ENCODE peak calls at places on chromosomes 6 and 20, in nine cellular contexts. One of them, this sample, is unnamed.

GRCh38 chr20:50980851-50981713 is 22.5 kb downstream of the MOCS3 start:
- DNase-seq in neural progenitor cell: peak; percentile 90
- DNase-seq in GM23338: peak; percentile 89
- DNase-seq in MM.1S: peak; percentile 56
- DNase-seq in PC-3: peak; percentile 94
- DNase-seq in GM23248: peak; percentile 87
- DNase-seq in HCT116: peak; percentile 41
- DNase-seq in SK-N-SH: peak; percentile 83
- DNase-seq in hepatocyte: peak; percentile 89
- DNase-seq in this sample: peak; percentile 78

GRCh38 chr6:151847064-151847463 is 39.6 kb downstream of the ESR1 start:
- DNase-seq in neural progenitor cell: peak; percentile 66
- DNase-seq in GM23338: peak; percentile 75
- DNase-seq in MM.1S: peak; percentile 31
- DNase-seq in PC-3: peak; percentile 60
- DNase-seq in GM23248: peak; percentile 63
- DNase-seq in HCT116: no peak
- DNase-seq in SK-N-SH: no peak
- DNase-seq in hepatocyte: peak; percentile 65
- DNase-seq in this sample: peak; percentile 24

GRCh38 chr20:4898282-4898681 is 103.0 kb downstream of the SLC23A2 start:
- DNase-seq in neural progenitor cell: no peak
- DNase-seq in GM23338: no peak
- DNase-seq in MM.1S: no peak
- DNase-seq in PC-3: peak; percentile 99
- DNase-seq in GM23248: peak; percentile 95
- DNase-seq in HCT116: peak; percentile 26
- DNase-seq in SK-N-SH: no peak
- DNase-seq in hepatocyte: peak; percentile 75
- DNase-seq in this sample: no peak

GRCh38 chr6:112037783-112038216 is 16.1 kb upstream of the CCN6 start:
- DNase-seq in neural progenitor cell: no peak
- DNase-seq in GM23338: no peak
- DNase-seq in MM.1S: no peak
- DNase-seq in PC-3: peak; percentile 83
- DNase-seq in GM23248: peak; percentile 99
- DNase-seq in HCT116: no peak
- DNase-seq in SK-N-SH: no peak
- DNase-seq in hepatocyte: peak; percentile 30
- DNase-seq in this sample: no peak

GRCh38 chr6:137967689-137968467 is 100.8 kb downstream of the TNFAIP3 start:
- DNase-seq in neural progenitor cell: no peak
- DNase-seq in GM23338: no peak
- DNase-seq in MM.1S: peak; percentile 1
- DNase-seq in PC-3: no peak
- DNase-seq in GM23248: peak; percentile 55
- DNase-seq in HCT116: no peak
- DNase-seq in SK-N-SH: no peak
- DNase-seq in hepatocyte: no peak
- DNase-seq in this sample: no peak

GRCh38 chr6:45687570-45687969 is 309.8 kb upstream of the SUPT3H start:
- DNase-seq in neural progenitor cell: no peak
- DNase-seq in GM23338: no peak
- DNase-seq in MM.1S: no peak
- DNase-seq in PC-3: no peak
- DNase-seq in GM23248: no peak
- DNase-seq in HCT116: no peak
- DNase-seq in SK-N-SH: no peak
- DNase-seq in hepatocyte: no peak
- DNase-seq in this sample: no peak

GRCh38 chr6:11364971-11365397 is 132.5 kb upstream of the NEDD9 start:
- DNase-seq in neural progenitor cell: no peak
- DNase-seq in GM23338: no peak
- DNase-seq in MM.1S: no peak
- DNase-seq in PC-3: no peak
- DNase-seq in GM23248: no peak
- DNase-seq in HCT116: no peak
- DNase-seq in SK-N-SH: no peak
- DNase-seq in hepatocyte: peak; percentile 51
- DNase-seq in this sample: no peak

GRCh38 chr20:9514461-9515210 is at the start of gene LAMP5:
- DNase-seq in neural progenitor cell: peak; percentile 94
- DNase-seq in GM23338: peak; percentile 90
- DNase-seq in MM.1S: peak; percentile 85
- DNase-seq in PC-3: peak; percentile 51
- DNase-seq in GM23248: peak; percentile 58
- DNase-seq in HCT116: no peak
- DNase-seq in SK-N-SH: peak; percentile 82
- DNase-seq in hepatocyte: peak; percentile 62
- DNase-seq in this sample: no peak

GRCh38 chr6:42637681-42638080 is 73.9 kb downstream of the UBR2 start:
- DNase-seq in neural progenitor cell: no peak
- DNase-seq in GM23338: no peak
- DNase-seq in MM.1S: no peak
- DNase-seq in PC-3: no peak
- DNase-seq in GM23248: no peak
- DNase-seq in HCT116: no peak
- DNase-seq in SK-N-SH: no peak
- DNase-seq in hepatocyte: no peak
- DNase-seq in this sample: no peak

GRCh38 chr6:19297880-19298279 is 539.3 kb upstream of the ID4 start:
- DNase-seq in neural progenitor cell: no peak
- DNase-seq in GM23338: peak; percentile 25
- DNase-seq in MM.1S: no peak
- DNase-seq in PC-3: no peak
- DNase-seq in GM23248: no peak
- DNase-seq in HCT116: no peak
- DNase-seq in SK-N-SH: no peak
- DNase-seq in hepatocyte: no peak
- DNase-seq in this sample: no peak

GRCh38 chr20:64064145-64064698 is 1.2 kb downstream of the TCEA2 start:
- DNase-seq in neural progenitor cell: no peak
- DNase-seq in GM23338: no peak
- DNase-seq in MM.1S: no peak
- DNase-seq in PC-3: peak; percentile 72
- DNase-seq in GM23248: peak; percentile 89
- DNase-seq in HCT116: peak; percentile 22
- DNase-seq in SK-N-SH: no peak
- DNase-seq in hepatocyte: no peak
- DNase-seq in this sample: no peak

GRCh38 chr6:140380371-140381218 is 1006.1 kb upstream of the CITED2 start:
- DNase-seq in neural progenitor cell: no peak
- DNase-seq in GM23338: no peak
- DNase-seq in MM.1S: no peak
- DNase-seq in PC-3: peak; percentile 2
- DNase-seq in GM23248: peak; percentile 60
- DNase-seq in HCT116: no peak
- DNase-seq in SK-N-SH: no peak
- DNase-seq in hepatocyte: no peak
- DNase-seq in this sample: no peak

GRCh38 chr6:113405326-113406050 is 451.7 kb upstream of the MARCKS start:
- DNase-seq in neural progenitor cell: no peak
- DNase-seq in GM23338: no peak
- DNase-seq in MM.1S: no peak
- DNase-seq in PC-3: no peak
- DNase-seq in GM23248: peak; percentile 39
- DNase-seq in HCT116: no peak
- DNase-seq in SK-N-SH: no peak
- DNase-seq in hepatocyte: no peak
- DNase-seq in this sample: no peak

DNA sequence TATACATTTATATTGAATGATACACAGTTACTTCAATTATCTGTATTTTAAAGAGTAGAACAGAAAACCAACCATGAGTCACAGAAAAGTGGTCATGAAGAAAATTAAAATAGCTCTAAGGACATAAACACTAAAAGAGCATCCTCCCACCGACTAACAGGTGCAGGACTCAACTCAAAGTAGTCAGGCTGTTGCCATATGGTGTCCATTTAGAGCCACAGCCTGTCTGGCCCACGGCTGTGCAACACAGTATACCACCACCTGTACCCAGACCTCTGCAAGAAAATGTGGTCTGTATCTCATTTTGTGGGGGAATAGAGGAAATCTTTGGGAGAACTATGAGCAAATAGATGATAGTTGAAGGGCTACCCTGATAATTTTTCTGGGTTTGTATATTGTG is 449.8 kb upstream of the RNF217 start:
- DNase-seq in neural progenitor cell: no peak
- DNase-seq in GM23338: no peak
- DNase-seq in MM.1S: no peak
- DNase-seq in PC-3: no peak
- DNase-seq in GM23248: no peak
- DNase-seq in HCT116: no peak
- DNase-seq in SK-N-SH: no peak
- DNase-seq in hepatocyte: no peak
- DNase-seq in this sample: no peak
- TF ChIP-seq EZH2phosphoT487 in neural progenitor cell: no peak
- TF ChIP-seq EZH2phosphoT487 in GM23338: no peak
- TF ChIP-seq EZH2phosphoT487 in MM.1S: no peak
- TF ChIP-seq EZH2phosphoT487 in PC-3: no peak
- TF ChIP-seq EZH2phosphoT487 in GM23248: no peak
- TF ChIP-seq EZH2phosphoT487 in HCT116: no peak
- TF ChIP-seq EZH2phosphoT487 in SK-N-SH: no peak
- TF ChIP-seq EZH2phosphoT487 in hepatocyte: no peak
- TF ChIP-seq EZH2phosphoT487 in this sample: no peak

GRCh38 chr20:14434379-14435136 is 97.1 kb upstream of the FLRT3 start:
- DNase-seq in neural progenitor cell: no peak
- DNase-seq in GM23338: no peak
- DNase-seq in MM.1S: no peak
- DNase-seq in PC-3: peak; percentile 87
- DNase-seq in GM23248: peak; percentile 82
- DNase-seq in HCT116: no peak
- DNase-seq in SK-N-SH: no peak
- DNase-seq in hepatocyte: no peak
- DNase-seq in this sample: no peak
- TF ChIP-seq EZH2phosphoT487 in neural progenitor cell: no peak
- TF ChIP-seq EZH2phosphoT487 in GM23338: no peak
- TF ChIP-seq EZH2phosphoT487 in MM.1S: no peak
- TF ChIP-seq EZH2phosphoT487 in PC-3: no peak
- TF ChIP-seq EZH2phosphoT487 in GM23248: no peak
- TF ChIP-seq EZH2phosphoT487 in HCT116: no peak
- TF ChIP-seq EZH2phosphoT487 in SK-N-SH: no peak
- TF ChIP-seq EZH2phosphoT487 in hepatocyte: no peak
- TF ChIP-seq EZH2phosphoT487 in this sample: no peak

GRCh38 chr6:166206510-166207389 is 39.1 kb upstream of the TBXT start:
- DNase-seq in neural progenitor cell: no peak
- DNase-seq in GM23338: no peak
- DNase-seq in MM.1S: no peak
- DNase-seq in PC-3: no peak
- DNase-seq in GM23248: no peak
- DNase-seq in HCT116: no peak
- DNase-seq in SK-N-SH: no peak
- DNase-seq in hepatocyte: no peak
- DNase-seq in this sample: no peak

GRCh38 chr6:166204852-166205650 is 37.4 kb upstream of the TBXT start:
- DNase-seq in neural progenitor cell: peak; percentile 27
- DNase-seq in GM23338: peak; percentile 51
- DNase-seq in MM.1S: no peak
- DNase-seq in PC-3: no peak
- DNase-seq in GM23248: no peak
- DNase-seq in HCT116: no peak
- DNase-seq in SK-N-SH: no peak
- DNase-seq in hepatocyte: no peak
- DNase-seq in this sample: peak; percentile 31

GRCh38 chr6:166203641-166204222 is 36.1 kb upstream of the TBXT start:
- DNase-seq in neural progenitor cell: no peak
- DNase-seq in GM23338: no peak
- DNase-seq in MM.1S: no peak
- DNase-seq in PC-3: no peak
- DNase-seq in GM23248: no peak
- DNase-seq in HCT116: no peak
- DNase-seq in SK-N-SH: no peak
- DNase-seq in hepatocyte: no peak
- DNase-seq in this sample: no peak

GRCh38 chr6:166203003-166203640 is 35.5 kb upstream of the TBXT start:
- DNase-seq in neural progenitor cell: no peak
- DNase-seq in GM23338: no peak
- DNase-seq in MM.1S: no peak
- DNase-seq in PC-3: no peak
- DNase-seq in GM23248: no peak
- DNase-seq in HCT116: no peak
- DNase-seq in SK-N-SH: no peak
- DNase-seq in hepatocyte: no peak
- DNase-seq in this sample: peak; percentile 14

GRCh38 chr6:166206066-166206465 is 38.4 kb upstream of the TBXT start:
- DNase-seq in neural progenitor cell: no peak
- DNase-seq in GM23338: no peak
- DNase-seq in MM.1S: no peak
- DNase-seq in PC-3: peak; percentile 4
- DNase-seq in GM23248: peak; percentile 11
- DNase-seq in HCT116: no peak
- DNase-seq in SK-N-SH: no peak
- DNase-seq in hepatocyte: no peak
- DNase-seq in this sample: no peak
- TF ChIP-seq EZH2phosphoT487 in neural progenitor cell: no peak
- TF ChIP-seq EZH2phosphoT487 in GM23338: no peak
- TF ChIP-seq EZH2phosphoT487 in MM.1S: no peak
- TF ChIP-seq EZH2phosphoT487 in PC-3: no peak
- TF ChIP-seq EZH2phosphoT487 in GM23248: no peak
- TF ChIP-seq EZH2phosphoT487 in HCT116: no peak
- TF ChIP-seq EZH2phosphoT487 in SK-N-SH: no peak
- TF ChIP-seq EZH2phosphoT487 in hepatocyte: no peak
- TF ChIP-seq EZH2phosphoT487 in this sample: no peak

DNA sequence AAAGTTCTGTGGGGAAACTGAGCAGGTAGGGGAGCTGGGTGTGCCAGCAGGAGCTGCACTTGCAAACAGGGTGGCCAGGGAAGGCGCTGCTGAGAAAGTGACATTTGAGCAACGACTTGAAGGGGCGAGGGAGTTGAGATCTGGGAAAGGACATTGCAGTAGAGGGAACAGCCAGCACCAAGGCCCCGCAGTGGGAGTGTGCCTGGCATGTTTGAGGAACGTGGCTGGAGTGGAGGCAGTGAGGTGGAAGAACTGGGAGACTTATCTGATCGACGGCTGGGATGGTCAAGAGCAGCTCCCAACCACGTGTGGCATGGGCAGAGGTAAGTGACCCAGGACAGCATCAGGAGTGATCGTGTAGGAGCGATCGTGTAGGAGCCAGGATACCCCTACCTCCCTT is 77.3 kb downstream of the TOX2 start:
- DNase-seq in neural progenitor cell: no peak
- DNase-seq in GM23338: no peak
- DNase-seq in MM.1S: no peak
- DNase-seq in PC-3: no peak
- DNase-seq in GM23248: no peak
- DNase-seq in HCT116: no peak
- DNase-seq in SK-N-SH: no peak
- DNase-seq in hepatocyte: no peak
- DNase-seq in this sample: no peak
- TF ChIP-seq EZH2phosphoT487 in neural progenitor cell: no peak
- TF ChIP-seq EZH2phosphoT487 in GM23338: no peak
- TF ChIP-seq EZH2phosphoT487 in MM.1S: no peak
- TF ChIP-seq EZH2phosphoT487 in PC-3: no peak
- TF ChIP-seq EZH2phosphoT487 in GM23248: no peak
- TF ChIP-seq EZH2phosphoT487 in HCT116: no peak
- TF ChIP-seq EZH2phosphoT487 in SK-N-SH: no peak
- TF ChIP-seq EZH2phosphoT487 in hepatocyte: no peak
- TF ChIP-seq EZH2phosphoT487 in this sample: no peak